ENCODE peak calls at places on chromosomes 16 and 17, in six cellular contexts. P is colonic mucosa, M is hepatocyte, C is OCI-LY7, J is dorsolateral prefrontal cortex, Y is fibroblast of pulmonary artery. B is an unnamed sample.
A peak's percentile ranks its signal among the peaks of the same experiment; 100 is the strongest.

GRCh38 chr16:86414991-86415740 is 95.2 kb upstream of the FOXF1 start:
- DNase-seq in C (no peak), Y (peak; percentile 71), P (no peak), M (no peak), J (no peak), B (peak; percentile 18)

GRCh38 chr17:40679523-40679907 is 14.5 kb upstream of the KRT222 start:
- DNase-seq in P (no peak), M (no peak), C (no peak), J (no peak), Y (no peak), B (no peak)

GRCh38 chr16:4697867-4698291 is 4.5 kb downstream of the NUDT16L1 start:
- DNase-seq in P (no peak), J (no peak), Y (no peak), C (no peak), M (no peak), B (no peak)

GRCh38 chr16:68393333-68393732 is 55.0 kb downstream of the SMPD3 start:
- DNase-seq in M (no peak), P (no peak), J (no peak), Y (no peak), C (no peak), B (no peak)

GRCh38 chr17:64066709-64067108 is 46.3 kb upstream of the ICAM2 start:
- DNase-seq in C (no peak), Y (no peak), J (no peak), P (no peak), M (no peak), B (no peak)

GRCh38 chr17:27339836-27340550 is 46.1 kb downstream of the WSB1 start:
- DNase-seq in M (no peak), P (no peak), C (no peak), Y (no peak), J (no peak), B (peak; percentile 46)

GRCh38 chr17:73166731-73167581 is 2.1 kb downstream of the SSTR2 start:
- DNase-seq in Y (no peak), M (no peak), J (no peak), P (no peak), C (no peak), B (no peak)

GRCh38 chr17:34781571-34782108 is 179.6 kb downstream of the CCT6B start:
- DNase-seq in P (no peak), M (no peak), Y (no peak), J (no peak), C (no peak), B (no peak)

GRCh38 chr16:66030036-66030435 is 336.5 kb upstream of the CDH5 start:
- DNase-seq in C (no peak), Y (peak; percentile 30), M (no peak), J (no peak), P (no peak), B (no peak)

GRCh38 chr16:50238868-50239301 is 27.5 kb upstream of the ADCY7 start:
- DNase-seq in J (no peak), C (no peak), M (no peak), P (no peak), Y (no peak), B (no peak)

GRCh38 chr17:27810902-27811557 is 10.7 kb upstream of the NOS2 start:
- DNase-seq in Y (peak; percentile 16), J (no peak), C (no peak), M (peak; percentile 26), P (no peak), B (peak; percentile 49)

GRCh38 chr16:20084624-20085226 is 11.0 kb upstream of the GPR139 start:
- DNase-seq in J (no peak), P (no peak), M (peak; percentile 51), Y (no peak), C (no peak), B (no peak)

GRCh38 chr16:67542464-67542863 is 13.8 kb downstream of the RIPOR1 start:
- DNase-seq in C (peak; percentile 85), M (no peak), Y (peak; percentile 79), P (peak; percentile 38), J (no peak), B (peak; percentile 79)

GRCh38 chr17:10875411-10875810 is 37.5 kb upstream of the PIRT start:
- DNase-seq in P (peak; percentile 26), C (peak; percentile 18), Y (peak; percentile 3), J (no peak), M (peak; percentile 62), B (peak; percentile 2)

GRCh38 chr17:7001562-7001961 is 5.7 kb downstream of the ALOX12 start:
- DNase-seq in P (no peak), C (no peak), Y (peak; percentile 49), J (no peak), M (no peak), B (peak; percentile 43)

GRCh38 chr17:74773871-74774286 is 2.3 kb downstream of the NAT9 start:
- DNase-seq in C (no peak), Y (peak; percentile 73), P (no peak), M (no peak), J (no peak), B (peak; percentile 66)

GRCh38 chr17:37828313-37829124 is 83.7 kb upstream of the HNF1B start:
- DNase-seq in M (no peak), J (no peak), C (no peak), Y (peak; percentile 13), P (no peak), B (peak; percentile 36)

GRCh38 chr17:163514-164103 is 17.8 kb downstream of the DOC2B start:
- DNase-seq in P (no peak), C (no peak), M (no peak), J (no peak), Y (no peak), B (no peak)

GRCh38 chr17:63697341-63698286 is 2.3 kb downstream of the LIMD2 start:
- DNase-seq in P (peak; percentile 73), C (peak; percentile 91), J (no peak), Y (peak; percentile 48), M (peak; percentile 36), B (peak; percentile 47)

GRCh38 chr16:15952265-15952711 is 2.9 kb downstream of the ABCC1 start:
- DNase-seq in M (no peak), Y (no peak), P (no peak), J (no peak), C (no peak), B (no peak)

GRCh38 chr16:50683689-50684374 is 2.7 kb upstream of the SNX20 start:
- DNase-seq in P (no peak), C (peak; percentile 34), M (no peak), Y (no peak), J (no peak), B (no peak)

GRCh38 chr17:35617505-35617904 is 30.4 kb downstream of the AP2B1 start:
- DNase-seq in J (no peak), P (no peak), Y (no peak), M (no peak), C (no peak), B (no peak)

GRCh38 chr16:88013091-88013609 is 61.9 kb downstream of the BANP start:
- DNase-seq in P (peak; percentile 86), C (no peak), J (no peak), M (no peak), Y (no peak), B (no peak)

GRCh38 chr17:5164465-5164864 is 27.2 kb downstream of the ZNF594 start:
- DNase-seq in J (no peak), C (no peak), M (no peak), Y (no peak), P (no peak), B (no peak)

GRCh38 chr17:78438694-78439325 is 60.4 kb downstream of the PGS1 start:
- DNase-seq in C (no peak), Y (no peak), M (no peak), P (no peak), J (no peak), B (no peak)

GRCh38 chr17:27558842-27559505 is 72.0 kb upstream of the LGALS9 start:
- DNase-seq in P (peak; percentile 58), J (no peak), Y (no peak), M (peak; percentile 69), C (no peak), B (no peak)

GRCh38 chr16:51713502-51713901 is 562.4 kb upstream of the SALL1 start:
- DNase-seq in Y (no peak), P (no peak), M (no peak), C (no peak), J (no peak), B (no peak)

GRCh38 chr17:80929449-80929848 is 62.2 kb upstream of the CHMP6 start:
- DNase-seq in P (no peak), J (no peak), C (no peak), M (no peak), Y (no peak), B (no peak)

DNA sequence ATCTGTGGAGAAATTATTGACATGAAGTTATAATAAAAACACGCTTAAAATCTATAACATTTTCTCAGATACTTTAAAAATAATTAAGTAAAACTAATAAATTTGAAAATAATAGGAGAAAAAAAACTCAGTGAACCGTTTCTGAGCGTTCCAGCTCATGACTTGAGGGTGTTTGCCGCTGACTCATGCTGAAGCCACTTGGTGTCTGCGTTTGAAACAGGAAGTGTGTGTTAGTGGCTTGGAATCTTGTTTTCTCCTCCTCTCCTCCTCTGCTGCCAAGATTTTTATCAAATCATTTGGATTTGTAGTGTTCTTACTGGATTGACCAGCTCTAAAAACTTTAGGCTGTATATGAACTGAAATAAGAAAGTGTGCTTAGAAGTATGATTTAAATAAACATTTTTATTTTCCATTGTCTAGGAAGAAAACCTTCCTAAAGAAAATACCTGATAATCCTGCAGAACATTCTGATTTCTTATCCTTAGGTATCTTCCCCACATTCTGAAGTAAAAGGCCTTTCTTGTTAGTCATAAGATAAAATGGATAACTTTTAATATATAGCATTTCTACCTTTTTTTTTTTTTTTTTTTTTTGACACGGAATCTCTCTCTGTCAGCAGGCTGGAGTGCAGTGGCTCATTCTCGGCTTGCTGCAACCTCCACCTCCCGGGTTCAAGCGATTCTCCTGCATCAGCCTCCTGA is 30.8 kb downstream of the USP10 start:
- DNase-seq in P (peak; percentile 67), Y (peak; percentile 95), C (peak; percentile 59), J (no peak), M (peak; percentile 84), B (peak; percentile 95)
- H3K4me3 ChIP-seq in P (no peak overlapping the region), Y (peak overlapping the region; percentile 36), C (peak overlapping the region; percentile 48), J (peak overlapping the region; percentile 16), M (no peak overlapping the region), B (no peak overlapping the region)

GRCh38 chr16:30395155-30395991 is at the start of gene ZNF48:
- DNase-seq in M (peak; percentile 97), C (peak; percentile 95), P (peak; percentile 72), Y (peak; percentile 93), J (peak; percentile 83), B (peak; percentile 81)
- H3K4me3 ChIP-seq in M (peak within 1 kb of the TSS; percentile 90), C (peak within 1 kb of the TSS; percentile 89), P (peak within 1 kb of the TSS; percentile 85), Y (peak within 1 kb of the TSS; percentile 75), J (peak within 1 kb of the TSS; percentile 89), B (peak within 1 kb of the TSS; percentile 80)

GRCh38 chr17:70172921-70173320 is 3.6 kb downstream of the KCNJ2 start:
- DNase-seq in P (no peak), M (no peak), Y (peak; percentile 6), C (no peak), J (no peak), B (peak; percentile 54)

GRCh38 chr17:70169707-70170597 is 620 bp downstream of the KCNJ2 start:
- DNase-seq in P (no peak), Y (peak; percentile 31), M (peak; percentile 24), C (no peak), J (no peak), B (peak; percentile 68)

GRCh38 chr17:70172449-70172848 is 3.1 kb downstream of the KCNJ2 start:
- DNase-seq in P (no peak), Y (no peak), M (no peak), J (no peak), C (no peak), B (no peak)

GRCh38 chr17:70168979-70169706 is at the start of gene KCNJ2:
- DNase-seq in J (peak; percentile 84), Y (peak; percentile 61), C (peak; percentile 87), M (peak; percentile 94), P (peak; percentile 89), B (peak; percentile 55)

GRCh38 chr17:70171159-70171558 is 1.8 kb downstream of the KCNJ2 start:
- DNase-seq in M (no peak), J (no peak), Y (no peak), C (no peak), P (peak; percentile 21), B (no peak)
- H3K4me3 ChIP-seq in M (peak overlapping the region; percentile 5), J (peak overlapping the region; percentile 87), Y (no peak overlapping the region), C (no peak overlapping the region), P (peak overlapping the region; percentile 74), B (no peak overlapping the region)

GRCh38 chr16:69706256-69706974 is 19.9 kb downstream of the NQO1 start:
- DNase-seq in C (no peak), P (no peak), J (no peak), Y (peak; percentile 73), M (no peak), B (peak; percentile 62)
- H3K4me3 ChIP-seq in C (no peak overlapping the region), P (no peak overlapping the region), J (no peak overlapping the region), Y (no peak overlapping the region), M (no peak overlapping the region), B (no peak overlapping the region)